ENCODE peak calls at places on chromosomes 16 and 17, in six cellular contexts. One of them, this sample, is unnamed.

GRCh38 chr17:6677158-6677831 is 25.7 kb downstream of the C17orf100 start:
- DNase-seq in MM.1S: peak
- DNase-seq in heart right ventricle: no peak
- DNase-seq in AG09309: peak
- DNase-seq in ascending aorta: no peak
- DNase-seq in fibroblast of the aortic adventitia: no peak
- DNase-seq in this sample: peak

GRCh38 chr17:68290268-68290954 is 516 bp downstream of the SLC16A6 start:
- DNase-seq in heart right ventricle: peak
- DNase-seq in fibroblast of the aortic adventitia: no peak
- DNase-seq in ascending aorta: peak
- DNase-seq in AG09309: no peak
- DNase-seq in MM.1S: peak
- DNase-seq in this sample: peak

GRCh38 chr17:332558-333322 is 19.9 kb downstream of the RPH3AL start:
- DNase-seq in MM.1S: no peak
- DNase-seq in AG09309: peak
- DNase-seq in fibroblast of the aortic adventitia: peak
- DNase-seq in ascending aorta: peak
- DNase-seq in heart right ventricle: peak
- DNase-seq in this sample: no peak

GRCh38 chr17:38428150-38428642 is at the start of gene ARHGAP23:
- DNase-seq in AG09309: no peak
- DNase-seq in ascending aorta: peak
- DNase-seq in fibroblast of the aortic adventitia: peak
- DNase-seq in heart right ventricle: peak
- DNase-seq in MM.1S: peak
- DNase-seq in this sample: peak

GRCh38 chr16:85781685-85782370 is 17.5 kb downstream of the EMC8 start:
- DNase-seq in AG09309: no peak
- DNase-seq in MM.1S: no peak
- DNase-seq in fibroblast of the aortic adventitia: peak
- DNase-seq in ascending aorta: no peak
- DNase-seq in heart right ventricle: peak
- DNase-seq in this sample: no peak

GRCh38 chr17:72556944-72557826 is 436.4 kb downstream of the SOX9 start:
- DNase-seq in ascending aorta: no peak
- DNase-seq in fibroblast of the aortic adventitia: peak
- DNase-seq in AG09309: no peak
- DNase-seq in MM.1S: peak
- DNase-seq in heart right ventricle: peak
- DNase-seq in this sample: peak

GRCh38 chr17:40209404-40210093 is 9.6 kb upstream of the WIPF2 start:
- DNase-seq in MM.1S: no peak
- DNase-seq in heart right ventricle: no peak
- DNase-seq in ascending aorta: no peak
- DNase-seq in fibroblast of the aortic adventitia: peak
- DNase-seq in AG09309: peak
- DNase-seq in this sample: no peak

GRCh38 chr17:2685696-2686095 is 25.9 kb downstream of the CLUH start:
- DNase-seq in heart right ventricle: peak
- DNase-seq in ascending aorta: peak
- DNase-seq in MM.1S: no peak
- DNase-seq in AG09309: no peak
- DNase-seq in fibroblast of the aortic adventitia: no peak
- DNase-seq in this sample: no peak

GRCh38 chr17:74568116-74568873 is 986 bp upstream of the CD300H start:
- DNase-seq in heart right ventricle: no peak
- DNase-seq in AG09309: no peak
- DNase-seq in fibroblast of the aortic adventitia: peak
- DNase-seq in ascending aorta: no peak
- DNase-seq in MM.1S: no peak
- DNase-seq in this sample: no peak

GRCh38 chr17:82300707-82301270 is 16.6 kb downstream of the CD7 start:
- DNase-seq in heart right ventricle: peak
- DNase-seq in fibroblast of the aortic adventitia: peak
- DNase-seq in ascending aorta: peak
- DNase-seq in MM.1S: peak
- DNase-seq in AG09309: no peak
- DNase-seq in this sample: peak

GRCh38 chr16:78915916-78916315 is 684.6 kb downstream of the MAF start:
- DNase-seq in ascending aorta: no peak
- DNase-seq in AG09309: no peak
- DNase-seq in heart right ventricle: no peak
- DNase-seq in MM.1S: no peak
- DNase-seq in fibroblast of the aortic adventitia: no peak
- DNase-seq in this sample: no peak

GRCh38 chr17:12024332-12024731 is 3.7 kb downstream of the MAP2K4 start:
- DNase-seq in AG09309: no peak
- DNase-seq in ascending aorta: no peak
- DNase-seq in fibroblast of the aortic adventitia: peak
- DNase-seq in heart right ventricle: no peak
- DNase-seq in MM.1S: no peak
- DNase-seq in this sample: no peak

GRCh38 chr16:82938108-82938507 is 311.3 kb downstream of the CDH13 start:
- DNase-seq in AG09309: no peak
- DNase-seq in MM.1S: no peak
- DNase-seq in fibroblast of the aortic adventitia: no peak
- DNase-seq in heart right ventricle: no peak
- DNase-seq in ascending aorta: no peak
- DNase-seq in this sample: no peak

GRCh38 chr17:6393368-6393952 is 41.5 kb downstream of the AIPL1 start:
- DNase-seq in fibroblast of the aortic adventitia: no peak
- DNase-seq in AG09309: no peak
- DNase-seq in heart right ventricle: no peak
- DNase-seq in MM.1S: no peak
- DNase-seq in ascending aorta: no peak
- DNase-seq in this sample: no peak

GRCh38 chr16:88781140-88782077 is 3.6 kb downstream of the PIEZO1 start:
- DNase-seq in fibroblast of the aortic adventitia: no peak
- DNase-seq in ascending aorta: no peak
- DNase-seq in heart right ventricle: peak
- DNase-seq in MM.1S: peak
- DNase-seq in AG09309: no peak
- DNase-seq in this sample: peak

GRCh38 chr17:1755993-1756306 is 5.9 kb upstream of the SERPINF1 start:
- DNase-seq in heart right ventricle: no peak
- DNase-seq in MM.1S: no peak
- DNase-seq in ascending aorta: no peak
- DNase-seq in AG09309: no peak
- DNase-seq in fibroblast of the aortic adventitia: no peak
- DNase-seq in this sample: no peak

GRCh38 chr16:59356709-59357108 is 622.6 kb upstream of the GOT2 start:
- DNase-seq in AG09309: no peak
- DNase-seq in heart right ventricle: no peak
- DNase-seq in ascending aorta: no peak
- DNase-seq in fibroblast of the aortic adventitia: no peak
- DNase-seq in MM.1S: no peak
- DNase-seq in this sample: no peak

GRCh38 chr17:45155029-45155428 is 6.6 kb upstream of the HEXIM2 start:
- DNase-seq in MM.1S: no peak
- DNase-seq in AG09309: no peak
- DNase-seq in fibroblast of the aortic adventitia: no peak
- DNase-seq in ascending aorta: no peak
- DNase-seq in heart right ventricle: no peak
- DNase-seq in this sample: no peak

GRCh38 chr16:81917375-81917774 is 93.9 kb downstream of the SDR42E1 start:
- DNase-seq in heart right ventricle: no peak
- DNase-seq in fibroblast of the aortic adventitia: no peak
- DNase-seq in AG09309: no peak
- DNase-seq in MM.1S: no peak
- DNase-seq in ascending aorta: no peak
- DNase-seq in this sample: no peak

GRCh38 chr16:84761448-84762368 is 58.1 kb upstream of the CRISPLD2 start:
- DNase-seq in fibroblast of the aortic adventitia: peak
- DNase-seq in AG09309: no peak
- DNase-seq in ascending aorta: no peak
- DNase-seq in MM.1S: no peak
- DNase-seq in heart right ventricle: no peak
- DNase-seq in this sample: no peak

GRCh38 chr17:4162775-4163498 is 19.9 kb downstream of the CYB5D2 start:
- DNase-seq in AG09309: no peak
- DNase-seq in fibroblast of the aortic adventitia: no peak
- DNase-seq in MM.1S: no peak
- DNase-seq in ascending aorta: no peak
- DNase-seq in heart right ventricle: peak
- DNase-seq in this sample: no peak

GRCh38 chr17:35630530-35631148 is 43.5 kb downstream of the AP2B1 start:
- DNase-seq in ascending aorta: no peak
- DNase-seq in MM.1S: no peak
- DNase-seq in AG09309: no peak
- DNase-seq in fibroblast of the aortic adventitia: peak
- DNase-seq in heart right ventricle: no peak
- DNase-seq in this sample: no peak

GRCh38 chr16:84517366-84517765 is 12.9 kb upstream of the MEAK7 start:
- DNase-seq in ascending aorta: no peak
- DNase-seq in MM.1S: no peak
- DNase-seq in AG09309: no peak
- DNase-seq in heart right ventricle: no peak
- DNase-seq in fibroblast of the aortic adventitia: no peak
- DNase-seq in this sample: no peak

GRCh38 chr17:49343273-49343672 is 18.8 kb downstream of the ZNF652 start:
- DNase-seq in ascending aorta: no peak
- DNase-seq in MM.1S: no peak
- DNase-seq in heart right ventricle: no peak
- DNase-seq in AG09309: no peak
- DNase-seq in fibroblast of the aortic adventitia: peak
- DNase-seq in this sample: peak

GRCh38 chr17:73770115-73770848 is 126.0 kb upstream of the SDK2 start:
- DNase-seq in MM.1S: no peak
- DNase-seq in heart right ventricle: peak
- DNase-seq in AG09309: peak
- DNase-seq in ascending aorta: peak
- DNase-seq in fibroblast of the aortic adventitia: peak
- DNase-seq in this sample: no peak

GRCh38 chr17:81074440-81074839 is 39.5 kb downstream of the BAIAP2 start:
- DNase-seq in ascending aorta: no peak
- DNase-seq in heart right ventricle: no peak
- DNase-seq in fibroblast of the aortic adventitia: no peak
- DNase-seq in MM.1S: no peak
- DNase-seq in AG09309: no peak
- DNase-seq in this sample: no peak

GRCh38 chr16:28009586-28010373 is 53.7 kb downstream of the GSG1L start:
- DNase-seq in fibroblast of the aortic adventitia: no peak
- DNase-seq in AG09309: no peak
- DNase-seq in MM.1S: no peak
- DNase-seq in heart right ventricle: no peak
- DNase-seq in ascending aorta: no peak
- DNase-seq in this sample: no peak

DNA sequence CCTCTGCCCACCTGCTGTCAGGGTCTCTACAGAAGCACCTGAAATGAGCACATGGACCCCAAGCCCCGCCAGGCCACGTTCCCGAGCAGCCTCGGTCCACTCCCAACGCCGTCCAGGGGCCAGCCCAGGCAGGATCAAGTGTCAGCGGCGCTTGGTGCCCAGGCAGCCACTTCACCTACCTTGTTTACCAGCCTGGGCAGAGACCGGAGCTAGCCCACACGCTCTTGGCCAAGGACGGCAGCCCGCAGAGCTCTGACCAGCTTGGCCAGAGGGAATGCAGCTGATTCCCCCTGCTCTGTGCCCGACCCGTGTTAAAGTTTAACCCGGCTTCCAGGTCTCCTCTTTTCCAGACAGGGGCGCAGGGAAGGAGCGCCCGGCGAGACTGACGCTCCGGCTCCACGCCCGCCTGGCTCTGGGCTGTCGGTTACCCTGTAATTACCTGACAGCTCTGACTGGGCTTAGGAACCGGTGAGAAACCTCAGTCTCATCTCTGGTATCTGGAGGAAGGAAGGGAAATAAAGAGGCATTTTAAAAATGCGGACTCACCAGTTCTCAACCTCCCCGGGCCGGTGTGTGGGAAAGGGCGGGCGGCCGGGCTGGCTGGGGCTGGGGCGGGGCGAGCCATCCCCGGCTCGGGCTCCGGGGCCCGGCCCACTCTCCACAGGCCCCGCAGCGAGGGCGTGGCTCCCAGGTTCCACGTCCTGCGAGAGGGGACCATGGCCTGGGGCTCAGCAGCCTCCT is 4.6 kb downstream of the KIFC3 start:
- DNase-seq in fibroblast of the aortic adventitia: no peak
- DNase-seq in ascending aorta: no peak
- DNase-seq in heart right ventricle: peak
- DNase-seq in MM.1S: peak
- DNase-seq in AG09309: no peak
- DNase-seq in this sample: no peak
- H3K4me3 ChIP-seq in fibroblast of the aortic adventitia: no peak
- H3K4me3 ChIP-seq in ascending aorta: no peak
- H3K4me3 ChIP-seq in heart right ventricle: peak
- H3K4me3 ChIP-seq in MM.1S: peak
- H3K4me3 ChIP-seq in AG09309: no peak
- H3K4me3 ChIP-seq in this sample: no peak

GRCh38 chr17:79020631-79021301 is 3.2 kb upstream of the C1QTNF1 start:
- DNase-seq in MM.1S: no peak
- DNase-seq in fibroblast of the aortic adventitia: peak
- DNase-seq in ascending aorta: peak
- DNase-seq in heart right ventricle: no peak
- DNase-seq in AG09309: no peak
- DNase-seq in this sample: no peak

GRCh38 chr17:79019260-79019630 is 4.7 kb upstream of the C1QTNF1 start:
- DNase-seq in heart right ventricle: no peak
- DNase-seq in ascending aorta: no peak
- DNase-seq in fibroblast of the aortic adventitia: no peak
- DNase-seq in MM.1S: no peak
- DNase-seq in AG09309: no peak
- DNase-seq in this sample: no peak

GRCh38 chr17:79018045-79018695 is 5.8 kb upstream of the C1QTNF1 start:
- DNase-seq in MM.1S: no peak
- DNase-seq in ascending aorta: no peak
- DNase-seq in fibroblast of the aortic adventitia: peak
- DNase-seq in heart right ventricle: no peak
- DNase-seq in AG09309: no peak
- DNase-seq in this sample: no peak

GRCh38 chr17:79017546-79017945 is 6.4 kb upstream of the C1QTNF1 start:
- DNase-seq in AG09309: no peak
- DNase-seq in ascending aorta: peak
- DNase-seq in MM.1S: no peak
- DNase-seq in heart right ventricle: no peak
- DNase-seq in fibroblast of the aortic adventitia: no peak
- DNase-seq in this sample: no peak

GRCh38 chr17:79019631-79020584 is 4.1 kb upstream of the C1QTNF1 start:
- DNase-seq in heart right ventricle: peak
- DNase-seq in MM.1S: peak
- DNase-seq in fibroblast of the aortic adventitia: peak
- DNase-seq in AG09309: no peak
- DNase-seq in ascending aorta: peak
- DNase-seq in this sample: peak
- TF ChIP-seq CTCF in heart right ventricle: peak
- TF ChIP-seq CTCF in MM.1S: peak
- TF ChIP-seq CTCF in fibroblast of the aortic adventitia: peak
- TF ChIP-seq CTCF in AG09309: peak
- TF ChIP-seq CTCF in ascending aorta: peak
- TF ChIP-seq CTCF in this sample: peak

GRCh38 chr16:3035972-3036725 is 595 bp downstream of the BICDL2 start:
- DNase-seq in MM.1S: no peak
- DNase-seq in heart right ventricle: no peak
- DNase-seq in AG09309: no peak
- DNase-seq in ascending aorta: no peak
- DNase-seq in fibroblast of the aortic adventitia: no peak
- DNase-seq in this sample: no peak
- H3K4me3 ChIP-seq in MM.1S: peak
- H3K4me3 ChIP-seq in heart right ventricle: no peak
- H3K4me3 ChIP-seq in AG09309: no peak
- H3K4me3 ChIP-seq in ascending aorta: peak
- H3K4me3 ChIP-seq in fibroblast of the aortic adventitia: no peak
- H3K4me3 ChIP-seq in this sample: no peak

GRCh38 chr17:37299257-37299985 is 76.4 kb upstream of the C17orf78 start:
- DNase-seq in AG09309: no peak
- DNase-seq in ascending aorta: no peak
- DNase-seq in MM.1S: no peak
- DNase-seq in heart right ventricle: no peak
- DNase-seq in fibroblast of the aortic adventitia: peak
- DNase-seq in this sample: no peak
- TF ChIP-seq CTCF in AG09309: no peak
- TF ChIP-seq CTCF in ascending aorta: no peak
- TF ChIP-seq CTCF in MM.1S: no peak
- TF ChIP-seq CTCF in heart right ventricle: no peak
- TF ChIP-seq CTCF in fibroblast of the aortic adventitia: no peak
- TF ChIP-seq CTCF in this sample: no peak

This sample was measured in GM12865.